ENCODE peak calls at places on chromosomes 12 and 14, in five cellular contexts. One of them, this sample, is unnamed.

GRCh38 chr14:34496679-34497513 is 34.9 kb upstream of the SPTSSA start:
- DNase-seq in kidney: peak
- DNase-seq in GM13976: no peak
- DNase-seq in NB4: peak
- DNase-seq in mucosa of descending colon: peak
- DNase-seq in this sample: no peak

GRCh38 chr12:18045446-18046001 is 44.5 kb downstream of the RERGL start:
- DNase-seq in kidney: no peak
- DNase-seq in GM13976: no peak
- DNase-seq in NB4: no peak
- DNase-seq in mucosa of descending colon: no peak
- DNase-seq in this sample: no peak

GRCh38 chr12:106070147-106070546 is 68.6 kb downstream of the NUAK1 start:
- DNase-seq in mucosa of descending colon: no peak
- DNase-seq in GM13976: no peak
- DNase-seq in kidney: no peak
- DNase-seq in NB4: no peak
- DNase-seq in this sample: no peak

GRCh38 chr12:116916714-116917114 is 6.0 kb downstream of the FBXW8 start:
- DNase-seq in NB4: peak
- DNase-seq in GM13976: peak
- DNase-seq in kidney: no peak
- DNase-seq in mucosa of descending colon: peak
- DNase-seq in this sample: no peak

GRCh38 chr14:33932033-33932432 is 18.8 kb downstream of the EGLN3 start:
- DNase-seq in GM13976: no peak
- DNase-seq in mucosa of descending colon: no peak
- DNase-seq in NB4: no peak
- DNase-seq in kidney: no peak
- DNase-seq in this sample: no peak

GRCh38 chr14:35666429-35667043 is 132.6 kb downstream of the INSM2 start:
- DNase-seq in GM13976: no peak
- DNase-seq in mucosa of descending colon: no peak
- DNase-seq in kidney: no peak
- DNase-seq in NB4: no peak
- DNase-seq in this sample: no peak

GRCh38 chr12:27531916-27532315 is 7.9 kb downstream of the PPFIBP1 start:
- DNase-seq in mucosa of descending colon: no peak
- DNase-seq in NB4: no peak
- DNase-seq in GM13976: no peak
- DNase-seq in kidney: no peak
- DNase-seq in this sample: no peak

GRCh38 chr12:72081787-72082186 is 143.1 kb downstream of the TPH2 start:
- DNase-seq in GM13976: no peak
- DNase-seq in mucosa of descending colon: no peak
- DNase-seq in NB4: no peak
- DNase-seq in kidney: no peak
- DNase-seq in this sample: no peak

GRCh38 chr12:107515446-107515958 is 170.1 kb upstream of the PWP1 start:
- DNase-seq in GM13976: no peak
- DNase-seq in kidney: no peak
- DNase-seq in mucosa of descending colon: no peak
- DNase-seq in NB4: peak
- DNase-seq in this sample: no peak

GRCh38 chr14:55514819-55515470 is 65.1 kb upstream of the KTN1 start:
- DNase-seq in mucosa of descending colon: no peak
- DNase-seq in GM13976: no peak
- DNase-seq in kidney: no peak
- DNase-seq in NB4: no peak
- DNase-seq in this sample: no peak

GRCh38 chr12:43104524-43104923 is 447.5 kb downstream of the ADAMTS20 start:
- DNase-seq in GM13976: no peak
- DNase-seq in NB4: peak
- DNase-seq in kidney: no peak
- DNase-seq in mucosa of descending colon: no peak
- DNase-seq in this sample: no peak

GRCh38 chr14:104803916-104804371 is 3.0 kb downstream of the ZBTB42 start:
- DNase-seq in mucosa of descending colon: no peak
- DNase-seq in NB4: peak
- DNase-seq in GM13976: no peak
- DNase-seq in kidney: no peak
- DNase-seq in this sample: no peak

GRCh38 chr12:39935275-39935674 is 170.6 kb downstream of the SLC2A13 start:
- DNase-seq in GM13976: no peak
- DNase-seq in kidney: no peak
- DNase-seq in mucosa of descending colon: no peak
- DNase-seq in NB4: no peak
- DNase-seq in this sample: no peak

GRCh38 chr12:5546616-5547015 is 114.7 kb downstream of the NTF3 start:
- DNase-seq in mucosa of descending colon: no peak
- DNase-seq in NB4: no peak
- DNase-seq in GM13976: no peak
- DNase-seq in kidney: no peak
- DNase-seq in this sample: no peak

GRCh38 chr12:45543887-45544286 is 185.6 kb upstream of the ARID2 start:
- DNase-seq in mucosa of descending colon: peak
- DNase-seq in kidney: no peak
- DNase-seq in GM13976: peak
- DNase-seq in NB4: peak
- DNase-seq in this sample: no peak

GRCh38 chr12:121530600-121531355 is 50.0 kb downstream of the KDM2B start:
- DNase-seq in kidney: peak
- DNase-seq in GM13976: peak
- DNase-seq in mucosa of descending colon: peak
- DNase-seq in NB4: peak
- DNase-seq in this sample: no peak

GRCh38 chr12:130563322-130563721 is 152.8 kb downstream of the RIMBP2 start:
- DNase-seq in mucosa of descending colon: no peak
- DNase-seq in GM13976: no peak
- DNase-seq in NB4: no peak
- DNase-seq in kidney: no peak
- DNase-seq in this sample: no peak

GRCh38 chr14:33951183-33951840 is 438 bp upstream of the EGLN3 start:
- DNase-seq in mucosa of descending colon: no peak
- DNase-seq in GM13976: no peak
- DNase-seq in NB4: no peak
- DNase-seq in kidney: no peak
- DNase-seq in this sample: no peak

DNA sequence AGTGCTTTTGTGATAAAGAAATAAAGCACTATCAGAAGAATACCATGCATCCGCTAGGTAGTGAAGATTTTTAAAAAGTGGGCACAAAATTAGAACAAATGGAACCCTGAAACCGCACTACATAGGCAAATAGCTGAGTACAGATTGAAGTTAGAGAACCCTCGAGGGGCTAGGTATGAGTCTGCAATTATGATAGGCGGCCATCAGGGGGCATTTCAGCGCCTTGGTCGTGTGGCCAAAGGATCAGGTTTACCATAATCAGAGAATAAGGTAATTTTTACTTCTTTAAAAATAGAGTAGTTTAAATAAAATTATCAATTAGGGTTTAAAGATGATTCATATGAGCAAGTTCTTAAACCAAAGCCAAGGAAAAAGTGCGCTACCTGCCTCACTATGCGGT is 129.8 kb downstream of the TMX1 start:
- DNase-seq in kidney: no peak
- DNase-seq in GM13976: peak
- DNase-seq in NB4: peak
- DNase-seq in mucosa of descending colon: no peak
- DNase-seq in this sample: no peak
- TF ChIP-seq CTCF in kidney: peak
- TF ChIP-seq CTCF in GM13976: peak
- TF ChIP-seq CTCF in NB4: peak
- TF ChIP-seq CTCF in mucosa of descending colon: peak
- TF ChIP-seq CTCF in this sample: peak

GRCh38 chr12:34186492-34186891 is 164.2 kb downstream of the ALG10 start:
- DNase-seq in kidney: no peak
- DNase-seq in GM13976: no peak
- DNase-seq in mucosa of descending colon: no peak
- DNase-seq in NB4: peak
- DNase-seq in this sample: no peak
- TF ChIP-seq CTCF in kidney: no peak
- TF ChIP-seq CTCF in GM13976: no peak
- TF ChIP-seq CTCF in mucosa of descending colon: no peak
- TF ChIP-seq CTCF in NB4: no peak
- TF ChIP-seq CTCF in this sample: no peak

GRCh38 chr12:67633708-67634107 is 14.8 kb upstream of the DYRK2 start:
- DNase-seq in mucosa of descending colon: peak
- DNase-seq in GM13976: no peak
- DNase-seq in kidney: no peak
- DNase-seq in NB4: peak
- DNase-seq in this sample: no peak

GRCh38 chr12:67634167-67634793 is 14.3 kb upstream of the DYRK2 start:
- DNase-seq in mucosa of descending colon: peak
- DNase-seq in kidney: no peak
- DNase-seq in GM13976: no peak
- DNase-seq in NB4: peak
- DNase-seq in this sample: no peak

GRCh38 chr12:67633024-67633423 is 15.5 kb upstream of the DYRK2 start:
- DNase-seq in kidney: no peak
- DNase-seq in mucosa of descending colon: no peak
- DNase-seq in GM13976: no peak
- DNase-seq in NB4: no peak
- DNase-seq in this sample: no peak

GRCh38 chr12:67632005-67632404 is 16.5 kb upstream of the DYRK2 start:
- DNase-seq in kidney: no peak
- DNase-seq in GM13976: no peak
- DNase-seq in mucosa of descending colon: no peak
- DNase-seq in NB4: no peak
- DNase-seq in this sample: no peak

DNA sequence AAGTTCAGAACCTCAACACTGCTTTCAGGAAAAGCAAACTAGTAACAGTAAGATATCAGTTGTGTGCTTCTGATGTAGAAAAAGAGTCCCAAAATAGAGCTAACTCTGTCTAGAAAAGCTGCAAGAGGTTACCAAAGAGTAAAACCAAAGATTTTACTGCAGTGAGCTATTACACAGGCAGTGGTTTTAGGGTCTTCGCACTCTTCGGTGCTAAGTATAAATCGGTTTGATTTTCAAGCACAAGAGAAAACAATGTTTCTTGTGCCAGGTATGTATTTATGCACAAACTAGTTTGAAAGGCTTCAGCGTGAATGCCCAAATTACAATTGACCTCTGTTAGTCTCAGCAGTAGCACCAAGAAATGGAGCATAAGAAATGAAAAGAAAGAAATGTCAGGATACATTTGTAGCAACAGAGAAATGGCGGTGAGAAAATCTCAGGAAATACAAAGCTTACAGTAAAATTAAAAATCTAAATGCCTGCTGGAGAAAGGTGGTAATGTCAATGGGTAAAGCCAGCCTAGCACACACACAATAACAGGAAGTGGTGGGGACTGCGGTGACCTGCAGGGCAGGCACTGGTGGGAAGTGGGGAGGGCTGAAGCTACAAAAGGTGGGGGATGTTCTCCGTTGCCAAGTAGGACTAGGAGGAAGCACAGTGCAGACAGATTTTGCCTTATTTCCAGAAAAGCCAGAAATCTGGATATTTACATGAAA is 18.0 kb upstream of the DYRK2 start:
- DNase-seq in kidney: peak
- DNase-seq in GM13976: no peak
- DNase-seq in NB4: peak
- DNase-seq in mucosa of descending colon: peak
- DNase-seq in this sample: no peak
- TF ChIP-seq CTCF in kidney: no peak
- TF ChIP-seq CTCF in GM13976: no peak
- TF ChIP-seq CTCF in NB4: peak
- TF ChIP-seq CTCF in mucosa of descending colon: no peak
- TF ChIP-seq CTCF in this sample: peak

GRCh38 chr12:4168041-4168440 is 105.5 kb upstream of the CCND2 start:
- DNase-seq in GM13976: no peak
- DNase-seq in kidney: no peak
- DNase-seq in NB4: no peak
- DNase-seq in mucosa of descending colon: no peak
- DNase-seq in this sample: no peak
- TF ChIP-seq CTCF in GM13976: no peak
- TF ChIP-seq CTCF in kidney: no peak
- TF ChIP-seq CTCF in NB4: no peak
- TF ChIP-seq CTCF in mucosa of descending colon: no peak
- TF ChIP-seq CTCF in this sample: no peak

GRCh38 chr14:23052671-23053070 is 4.6 kb downstream of the CDH24 start:
- DNase-seq in GM13976: no peak
- DNase-seq in NB4: no peak
- DNase-seq in mucosa of descending colon: no peak
- DNase-seq in kidney: no peak
- DNase-seq in this sample: no peak

GRCh38 chr14:23051482-23051881 is 5.8 kb downstream of the CDH24 start:
- DNase-seq in NB4: no peak
- DNase-seq in kidney: no peak
- DNase-seq in mucosa of descending colon: no peak
- DNase-seq in GM13976: no peak
- DNase-seq in this sample: no peak

GRCh38 chr14:23053426-23053825 is 3.9 kb downstream of the CDH24 start:
- DNase-seq in NB4: no peak
- DNase-seq in GM13976: no peak
- DNase-seq in kidney: no peak
- DNase-seq in mucosa of descending colon: no peak
- DNase-seq in this sample: no peak

GRCh38 chr14:23054000-23054811 is 3.1 kb downstream of the CDH24 start:
- DNase-seq in NB4: peak
- DNase-seq in kidney: peak
- DNase-seq in mucosa of descending colon: no peak
- DNase-seq in GM13976: peak
- DNase-seq in this sample: no peak

DNA sequence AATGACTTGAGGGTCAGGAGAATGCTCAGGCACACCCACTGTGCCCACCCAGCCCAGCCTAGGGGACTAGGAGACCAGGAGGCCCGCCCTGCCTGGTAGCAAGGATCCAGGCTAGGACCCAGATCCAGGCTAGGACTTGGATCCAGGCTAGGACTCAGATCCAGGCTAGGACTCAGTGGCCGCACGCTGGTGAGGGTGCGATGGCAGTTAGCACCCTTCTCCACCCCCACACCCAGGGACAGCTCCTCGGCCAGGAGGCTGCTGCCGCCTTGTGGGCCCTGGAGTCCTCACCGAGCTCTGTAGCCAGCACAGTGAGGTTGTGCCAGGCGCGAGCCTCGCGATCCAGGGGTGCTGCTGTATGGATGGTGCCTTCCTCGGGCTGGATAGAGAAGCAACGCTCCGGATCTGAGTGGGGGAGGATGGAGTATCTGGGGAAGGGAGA is 5.1 kb downstream of the CDH24 start:
- DNase-seq in NB4: no peak
- DNase-seq in GM13976: no peak
- DNase-seq in kidney: no peak
- DNase-seq in mucosa of descending colon: no peak
- DNase-seq in this sample: no peak
- TF ChIP-seq CTCF in NB4: no peak
- TF ChIP-seq CTCF in GM13976: no peak
- TF ChIP-seq CTCF in kidney: peak
- TF ChIP-seq CTCF in mucosa of descending colon: no peak
- TF ChIP-seq CTCF in this sample: no peak